ENCODE peak calls at places on chromosomes 13 and 19, in ten cellular contexts. Y, C, G, L, F, S, D, H, W and A are unnamed samples.

GRCh38 chr13:110359840-110360301 is 52.8 kb downstream of the COL4A2 start:
- DNase-seq in Y (no peak), C (peak), G (no peak), L (no peak), F (no peak), S (no peak), D (no peak), H (no peak), W (no peak), A (no peak)

GRCh38 chr13:41284512-41285288 is 21.3 kb upstream of the MTRF1 start:
- DNase-seq in Y (no peak), C (peak), G (peak), L (no peak), F (no peak), S (peak), D (no peak), H (peak), W (no peak), A (no peak)

GRCh38 chr13:25295228-25295627 is 6.2 kb upstream of the NUP58 start:
- DNase-seq in Y (no peak), C (no peak), G (peak), L (no peak), F (no peak), S (no peak), D (no peak), H (peak), W (no peak), A (no peak)

GRCh38 chr13:21050288-21051197 is 10.8 kb downstream of the LATS2 start:
- DNase-seq in Y (no peak), C (peak), G (no peak), L (no peak), F (no peak), S (no peak), D (no peak), H (peak), W (no peak), A (no peak)

GRCh38 chr13:101218484-101218883 is 197.8 kb downstream of the NALCN start:
- DNase-seq in Y (no peak), C (peak), G (no peak), L (no peak), F (no peak), S (no peak), D (no peak), H (peak), W (no peak), A (no peak)

GRCh38 chr19:964116-964520 is 20.0 kb upstream of the WDR18 start:
- DNase-seq in Y (no peak), C (no peak), G (no peak), L (no peak), F (no peak), S (no peak), D (no peak), H (no peak), W (no peak), A (no peak)

GRCh38 chr13:112452380-112453206 is 76.4 kb downstream of the SPACA7 start:
- DNase-seq in Y (no peak), C (no peak), G (no peak), L (no peak), F (no peak), S (no peak), D (no peak), H (no peak), W (no peak), A (no peak)

GRCh38 chr19:1183543-1184172 is 9.6 kb upstream of the SBNO2 start:
- DNase-seq in Y (no peak), C (no peak), G (peak), L (no peak), F (no peak), S (no peak), D (no peak), H (peak), W (no peak), A (no peak)

GRCh38 chr19:45901912-45902650 is at the start of gene MYPOP:
- DNase-seq in Y (no peak), C (no peak), G (no peak), L (peak), F (no peak), S (no peak), D (no peak), H (no peak), W (no peak), A (no peak)

GRCh38 chr13:60583196-60583908 is 186.3 kb downstream of the TDRD3 start:
- DNase-seq in Y (no peak), C (peak), G (no peak), L (no peak), F (no peak), S (peak), D (no peak), H (no peak), W (no peak), A (no peak)
- TF ChIP-seq CTCF in Y (no peak), C (peak), G (no peak), L (no peak), F (no peak), S (peak), D (no peak), H (no peak), W (no peak), A (no peak)

GRCh38 chr13:42873081-42873480 is 91.7 kb downstream of the FAM216B start:
- DNase-seq in Y (no peak), C (no peak), G (no peak), L (no peak), F (no peak), S (no peak), D (no peak), H (no peak), W (no peak), A (no peak)

GRCh38 chr13:42876270-42876714 is 94.9 kb downstream of the FAM216B start:
- DNase-seq in Y (no peak), C (no peak), G (no peak), L (no peak), F (no peak), S (no peak), D (no peak), H (no peak), W (no peak), A (no peak)

GRCh38 chr13:42876810-42877550 is 95.6 kb downstream of the FAM216B start:
- DNase-seq in Y (no peak), C (peak), G (no peak), L (no peak), F (no peak), S (no peak), D (no peak), H (peak), W (no peak), A (no peak)

GRCh38 chr13:42878721-42879120 is 97.3 kb downstream of the FAM216B start:
- DNase-seq in Y (no peak), C (peak), G (no peak), L (no peak), F (no peak), S (no peak), D (no peak), H (no peak), W (no peak), A (no peak)

GRCh38 chr13:42875448-42876269 is 94.3 kb downstream of the FAM216B start:
- DNase-seq in Y (no peak), C (peak), G (no peak), L (no peak), F (no peak), S (no peak), D (no peak), H (no peak), W (no peak), A (no peak)
- TF ChIP-seq CTCF in Y (no peak), C (peak), G (no peak), L (no peak), F (peak), S (peak), D (no peak), H (no peak), W (no peak), A (no peak)

GRCh38 chr13:86813198-86813597 is 858.0 kb upstream of the SLITRK5 start:
- DNase-seq in Y (no peak), C (no peak), G (no peak), L (no peak), F (no peak), S (no peak), D (no peak), H (peak), W (no peak), A (no peak)

DNA sequence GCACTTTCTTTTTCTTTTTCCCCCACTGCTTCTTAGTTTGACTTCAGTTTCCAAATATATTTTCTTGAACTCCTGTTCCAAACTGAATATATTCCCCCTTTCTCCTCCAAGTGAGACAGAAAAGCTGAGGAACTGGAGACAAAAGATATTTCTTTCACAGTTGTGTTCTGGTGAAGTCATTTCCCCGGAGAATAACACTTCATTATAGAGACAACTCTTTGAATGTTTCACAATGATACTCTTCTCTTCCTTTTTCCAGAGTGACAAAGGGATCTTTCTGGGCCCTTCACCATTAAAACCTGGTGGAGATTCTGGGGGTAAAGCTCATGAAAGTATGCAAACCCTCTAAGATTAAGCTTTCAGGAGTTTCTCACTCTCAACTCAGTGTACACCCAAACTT is 860.8 kb upstream of the SLITRK5 start:
- DNase-seq in Y (no peak), C (no peak), G (no peak), L (no peak), F (no peak), S (no peak), D (no peak), H (no peak), W (no peak), A (no peak)
- TF ChIP-seq CTCF in Y (no peak), C (no peak), G (no peak), L (no peak), F (no peak), S (no peak), D (no peak), H (no peak), W (no peak), A (no peak)

GRCh38 chr19:36113895-36114762 is 546 bp downstream of the POLR2I start:
- DNase-seq in Y (no peak), C (peak), G (peak), L (peak), F (peak), S (no peak), D (peak), H (peak), W (no peak), A (no peak)
- TF ChIP-seq CTCF in Y (no peak), C (peak), G (no peak), L (no peak), F (peak), S (no peak), D (no peak), H (peak), W (no peak), A (no peak)

GRCh38 chr19:55228015-55228391 is 560 bp downstream of the TMEM86B start:
- DNase-seq in Y (no peak), C (no peak), G (no peak), L (no peak), F (no peak), S (no peak), D (no peak), H (no peak), W (no peak), A (no peak)

GRCh38 chr19:55225415-55225958 is 3.1 kb downstream of the TMEM86B start:
- DNase-seq in Y (no peak), C (no peak), G (no peak), L (no peak), F (no peak), S (no peak), D (no peak), H (no peak), W (no peak), A (no peak)

GRCh38 chr19:55226273-55226672 is 2.3 kb downstream of the TMEM86B start:
- DNase-seq in Y (no peak), C (no peak), G (no peak), L (no peak), F (no peak), S (no peak), D (no peak), H (no peak), W (no peak), A (no peak)

GRCh38 chr19:55227241-55228014 is 1.1 kb downstream of the TMEM86B start:
- DNase-seq in Y (no peak), C (no peak), G (no peak), L (no peak), F (no peak), S (no peak), D (no peak), H (no peak), W (no peak), A (no peak)

GRCh38 chr19:55226788-55227187 is 1.8 kb downstream of the TMEM86B start:
- DNase-seq in Y (no peak), C (no peak), G (no peak), L (no peak), F (no peak), S (no peak), D (no peak), H (no peak), W (no peak), A (no peak)
- TF ChIP-seq CTCF in Y (no peak), C (no peak), G (no peak), L (no peak), F (no peak), S (no peak), D (no peak), H (no peak), W (no peak), A (no peak)

GRCh38 chr19:12139885-12140544 is at the start of gene ZNF20:
- DNase-seq in Y (peak), C (peak), G (peak), L (peak), F (peak), S (peak), D (peak), H (peak), W (peak), A (peak)

GRCh38 chr19:12139309-12139708 is 841 bp downstream of the ZNF20 start:
- DNase-seq in Y (no peak), C (peak), G (no peak), L (no peak), F (no peak), S (no peak), D (no peak), H (no peak), W (no peak), A (no peak)

GRCh38 chr19:12140545-12141404 is 625 bp upstream of the ZNF20 start:
- DNase-seq in Y (peak), C (peak), G (peak), L (peak), F (peak), S (peak), D (peak), H (peak), W (peak), A (peak)

GRCh38 chr19:12141405-12141736 is 1.2 kb upstream of the ZNF20 start:
- DNase-seq in Y (no peak), C (no peak), G (no peak), L (no peak), F (no peak), S (no peak), D (no peak), H (no peak), W (no peak), A (no peak)

DNA sequence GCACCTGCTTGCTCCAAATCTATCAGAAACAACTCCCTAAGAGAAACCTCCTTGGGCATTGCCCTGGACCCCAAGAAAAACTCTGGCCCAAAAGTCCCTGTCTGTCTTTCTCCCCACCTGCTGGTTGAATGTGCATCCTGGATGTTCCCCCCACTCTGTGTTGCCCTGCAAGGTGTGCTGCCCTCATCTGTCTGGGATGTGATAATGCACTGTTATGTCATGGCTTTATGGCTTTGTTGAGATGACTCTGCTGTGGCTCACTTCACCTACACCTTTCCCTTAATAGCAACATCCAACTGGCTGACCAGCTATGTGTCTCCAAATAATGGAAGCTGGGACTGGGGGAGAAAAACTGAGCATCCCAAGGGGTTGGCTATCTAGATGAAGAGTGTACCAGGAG is 2.6 kb downstream of the ZNF20 start:
- DNase-seq in Y (no peak), C (peak), G (no peak), L (no peak), F (no peak), S (no peak), D (no peak), H (no peak), W (no peak), A (no peak)
- TF ChIP-seq CTCF in Y (no peak), C (peak), G (no peak), L (no peak), F (no peak), S (no peak), D (no peak), H (no peak), W (no peak), A (peak)

GRCh38 chr19:47414469-47414868 is 4.9 kb downstream of the MEIS3 start:
- DNase-seq in Y (no peak), C (no peak), G (peak), L (no peak), F (no peak), S (no peak), D (no peak), H (peak), W (no peak), A (no peak)
- TF ChIP-seq CTCF in Y (no peak), C (peak), G (peak), L (no peak), F (no peak), S (no peak), D (no peak), H (peak), W (no peak), A (peak)

GRCh38 chr13:31051999-31052398 is 109.7 kb downstream of the HSPH1 start:
- DNase-seq in Y (no peak), C (no peak), G (peak), L (no peak), F (no peak), S (no peak), D (no peak), H (no peak), W (no peak), A (no peak)
- TF ChIP-seq CTCF in Y (no peak), C (peak), G (no peak), L (no peak), F (peak), S (no peak), D (no peak), H (peak), W (no peak), A (no peak)

GRCh38 chr19:58516964-58517833 is 2.4 kb downstream of the ZBTB45 start:
- DNase-seq in Y (no peak), C (no peak), G (no peak), L (no peak), F (no peak), S (no peak), D (no peak), H (no peak), W (no peak), A (no peak)
- TF ChIP-seq CTCF in Y (no peak), C (no peak), G (peak), L (no peak), F (no peak), S (no peak), D (no peak), H (no peak), W (no peak), A (no peak)

DNA sequence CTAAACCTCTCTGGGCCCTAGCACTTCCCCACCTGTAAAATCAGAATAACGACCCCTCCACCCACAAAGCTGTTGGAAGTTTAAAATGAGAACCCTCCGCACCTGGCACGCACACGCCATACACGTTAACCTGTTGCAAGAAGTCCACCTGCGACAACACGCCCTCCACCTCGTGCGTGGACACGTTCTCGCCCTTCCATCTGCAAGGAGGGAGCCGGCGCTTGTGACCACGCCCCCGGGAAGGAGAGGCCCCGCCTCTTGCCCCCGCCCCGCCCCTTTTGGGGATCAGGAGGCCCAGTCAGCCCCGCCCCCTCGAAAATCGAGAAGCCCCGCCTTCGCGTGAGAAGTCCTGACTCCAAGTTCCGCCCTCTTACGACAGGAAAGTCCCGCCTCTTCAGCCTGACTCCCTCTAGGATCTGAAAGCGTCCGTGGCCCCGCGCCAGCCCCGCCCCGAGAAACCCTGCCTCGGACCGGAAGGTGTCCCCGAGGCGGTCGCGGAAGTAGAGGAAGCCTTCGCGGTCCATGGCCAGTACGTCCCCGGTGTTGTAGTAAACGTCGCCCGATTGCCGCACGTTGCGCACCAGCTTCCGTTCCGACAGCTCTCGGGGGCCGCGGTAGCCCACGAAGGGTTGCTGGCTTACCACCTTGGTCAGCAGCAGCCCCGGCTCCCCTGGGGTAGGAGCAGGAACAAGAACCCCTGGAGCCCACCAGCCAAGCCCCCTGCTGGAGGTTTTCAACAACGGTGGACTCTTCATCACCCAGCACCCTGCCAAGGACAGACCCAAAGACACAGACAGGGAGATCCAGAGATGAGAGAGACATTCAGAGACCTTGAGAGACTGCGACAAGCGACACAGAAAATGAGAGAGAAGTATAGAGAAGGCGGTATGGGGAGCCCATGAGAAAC is 12.5 kb downstream of the SLC27A5 start:
- DNase-seq in Y (peak), C (peak), G (peak), L (peak), F (peak), S (peak), D (peak), H (peak), W (peak), A (no peak)
- TF ChIP-seq CTCF in Y (peak), C (peak), G (no peak), L (peak), F (peak), S (peak), D (no peak), H (peak), W (no peak), A (peak)